ENCODE peak calls at places on chromosomes 16 and 17, in nine cellular contexts. One of them, this sample, is unnamed.

GRCh38 chr16:46996391-46996790 is 22.9 kb upstream of the DNAJA2 start:
- DNase-seq in cardiac septum: no peak
- DNase-seq in MM.1S: no peak
- DNase-seq in stimulated activated CD8-positive, alpha-beta memory T cell treated with anti-CD3 and anti-CD28 coated beads, Interleukin-12 subunit alpha, Interleukin-12 subunit beta, amount 100 ng/mL, for 1 hour: no peak
- DNase-seq in NCI-H2107: no peak
- DNase-seq in RPMI7951: no peak
- DNase-seq in GM23248: no peak
- DNase-seq in RCC 7860: no peak
- DNase-seq in left cardiac atrium: no peak
- DNase-seq in this sample: no peak

GRCh38 chr16:73172621-73173312 is 124.8 kb upstream of the ZFHX3 start:
- DNase-seq in cardiac septum: peak
- DNase-seq in MM.1S: no peak
- DNase-seq in stimulated activated CD8-positive, alpha-beta memory T cell treated with anti-CD3 and anti-CD28 coated beads, Interleukin-12 subunit alpha, Interleukin-12 subunit beta, amount 100 ng/mL, for 1 hour: no peak
- DNase-seq in NCI-H2107: peak
- DNase-seq in RPMI7951: peak
- DNase-seq in GM23248: peak
- DNase-seq in RCC 7860: no peak
- DNase-seq in left cardiac atrium: peak
- DNase-seq in this sample: peak

GRCh38 chr16:82082543-82083244 is 47.6 kb downstream of the HSD17B2 start:
- DNase-seq in cardiac septum: no peak
- DNase-seq in MM.1S: peak
- DNase-seq in stimulated activated CD8-positive, alpha-beta memory T cell treated with anti-CD3 and anti-CD28 coated beads, Interleukin-12 subunit alpha, Interleukin-12 subunit beta, amount 100 ng/mL, for 1 hour: no peak
- DNase-seq in NCI-H2107: no peak
- DNase-seq in RPMI7951: peak
- DNase-seq in GM23248: peak
- DNase-seq in RCC 7860: no peak
- DNase-seq in left cardiac atrium: no peak
- DNase-seq in this sample: peak

GRCh38 chr16:20107086-20107485 is 33.4 kb upstream of the GPR139 start:
- DNase-seq in cardiac septum: no peak
- DNase-seq in MM.1S: no peak
- DNase-seq in stimulated activated CD8-positive, alpha-beta memory T cell treated with anti-CD3 and anti-CD28 coated beads, Interleukin-12 subunit alpha, Interleukin-12 subunit beta, amount 100 ng/mL, for 1 hour: no peak
- DNase-seq in NCI-H2107: no peak
- DNase-seq in RPMI7951: no peak
- DNase-seq in GM23248: no peak
- DNase-seq in RCC 7860: no peak
- DNase-seq in left cardiac atrium: no peak
- DNase-seq in this sample: peak

GRCh38 chr16:77897831-77898540 is 109.6 kb downstream of the VAT1L start:
- DNase-seq in cardiac septum: no peak
- DNase-seq in MM.1S: no peak
- DNase-seq in stimulated activated CD8-positive, alpha-beta memory T cell treated with anti-CD3 and anti-CD28 coated beads, Interleukin-12 subunit alpha, Interleukin-12 subunit beta, amount 100 ng/mL, for 1 hour: no peak
- DNase-seq in NCI-H2107: no peak
- DNase-seq in RPMI7951: peak
- DNase-seq in GM23248: peak
- DNase-seq in RCC 7860: no peak
- DNase-seq in left cardiac atrium: no peak
- DNase-seq in this sample: no peak

GRCh38 chr17:37490022-37490587 is 414 bp downstream of the DUSP14 start:
- DNase-seq in cardiac septum: peak
- DNase-seq in MM.1S: peak
- DNase-seq in stimulated activated CD8-positive, alpha-beta memory T cell treated with anti-CD3 and anti-CD28 coated beads, Interleukin-12 subunit alpha, Interleukin-12 subunit beta, amount 100 ng/mL, for 1 hour: peak
- DNase-seq in NCI-H2107: peak
- DNase-seq in RPMI7951: peak
- DNase-seq in GM23248: peak
- DNase-seq in RCC 7860: peak
- DNase-seq in left cardiac atrium: peak
- DNase-seq in this sample: peak

GRCh38 chr16:3007957-3008748 is 4.6 kb upstream of the CLDN9 start:
- DNase-seq in cardiac septum: no peak
- DNase-seq in MM.1S: no peak
- DNase-seq in stimulated activated CD8-positive, alpha-beta memory T cell treated with anti-CD3 and anti-CD28 coated beads, Interleukin-12 subunit alpha, Interleukin-12 subunit beta, amount 100 ng/mL, for 1 hour: no peak
- DNase-seq in NCI-H2107: no peak
- DNase-seq in RPMI7951: no peak
- DNase-seq in GM23248: no peak
- DNase-seq in RCC 7860: no peak
- DNase-seq in left cardiac atrium: no peak
- DNase-seq in this sample: peak

GRCh38 chr16:80591071-80591935 is 50.5 kb downstream of the DYNLRB2 start:
- DNase-seq in cardiac septum: no peak
- DNase-seq in MM.1S: no peak
- DNase-seq in stimulated activated CD8-positive, alpha-beta memory T cell treated with anti-CD3 and anti-CD28 coated beads, Interleukin-12 subunit alpha, Interleukin-12 subunit beta, amount 100 ng/mL, for 1 hour: no peak
- DNase-seq in NCI-H2107: no peak
- DNase-seq in RPMI7951: no peak
- DNase-seq in GM23248: no peak
- DNase-seq in RCC 7860: no peak
- DNase-seq in left cardiac atrium: no peak
- DNase-seq in this sample: no peak

GRCh38 chr17:4877089-4877488 is 22.2 kb upstream of the C17orf107 start:
- DNase-seq in cardiac septum: no peak
- DNase-seq in MM.1S: no peak
- DNase-seq in stimulated activated CD8-positive, alpha-beta memory T cell treated with anti-CD3 and anti-CD28 coated beads, Interleukin-12 subunit alpha, Interleukin-12 subunit beta, amount 100 ng/mL, for 1 hour: no peak
- DNase-seq in NCI-H2107: no peak
- DNase-seq in RPMI7951: no peak
- DNase-seq in GM23248: no peak
- DNase-seq in RCC 7860: no peak
- DNase-seq in left cardiac atrium: no peak
- DNase-seq in this sample: no peak

GRCh38 chr17:60300949-60301348 is 91.0 kb downstream of the USP32 start:
- DNase-seq in cardiac septum: no peak
- DNase-seq in MM.1S: no peak
- DNase-seq in stimulated activated CD8-positive, alpha-beta memory T cell treated with anti-CD3 and anti-CD28 coated beads, Interleukin-12 subunit alpha, Interleukin-12 subunit beta, amount 100 ng/mL, for 1 hour: no peak
- DNase-seq in NCI-H2107: no peak
- DNase-seq in RPMI7951: no peak
- DNase-seq in GM23248: no peak
- DNase-seq in RCC 7860: no peak
- DNase-seq in left cardiac atrium: no peak
- DNase-seq in this sample: no peak

GRCh38 chr17:1301546-1301945 is 22.1 kb downstream of the TRARG1 start:
- DNase-seq in cardiac septum: no peak
- DNase-seq in MM.1S: no peak
- DNase-seq in stimulated activated CD8-positive, alpha-beta memory T cell treated with anti-CD3 and anti-CD28 coated beads, Interleukin-12 subunit alpha, Interleukin-12 subunit beta, amount 100 ng/mL, for 1 hour: no peak
- DNase-seq in NCI-H2107: no peak
- DNase-seq in RPMI7951: no peak
- DNase-seq in GM23248: no peak
- DNase-seq in RCC 7860: no peak
- DNase-seq in left cardiac atrium: no peak
- DNase-seq in this sample: no peak

GRCh38 chr16:80947708-80948615 is 58.7 kb downstream of the CMC2 start:
- DNase-seq in cardiac septum: no peak
- DNase-seq in MM.1S: no peak
- DNase-seq in stimulated activated CD8-positive, alpha-beta memory T cell treated with anti-CD3 and anti-CD28 coated beads, Interleukin-12 subunit alpha, Interleukin-12 subunit beta, amount 100 ng/mL, for 1 hour: no peak
- DNase-seq in NCI-H2107: no peak
- DNase-seq in RPMI7951: no peak
- DNase-seq in GM23248: no peak
- DNase-seq in RCC 7860: no peak
- DNase-seq in left cardiac atrium: no peak
- DNase-seq in this sample: no peak

GRCh38 chr16:57609541-57610401 is 18.7 kb upstream of the ADGRG1 start:
- DNase-seq in cardiac septum: peak
- DNase-seq in MM.1S: peak
- DNase-seq in stimulated activated CD8-positive, alpha-beta memory T cell treated with anti-CD3 and anti-CD28 coated beads, Interleukin-12 subunit alpha, Interleukin-12 subunit beta, amount 100 ng/mL, for 1 hour: no peak
- DNase-seq in NCI-H2107: no peak
- DNase-seq in RPMI7951: no peak
- DNase-seq in GM23248: no peak
- DNase-seq in RCC 7860: no peak
- DNase-seq in left cardiac atrium: no peak
- DNase-seq in this sample: no peak

GRCh38 chr17:44326867-44327444 is 2.3 kb upstream of the SLC25A39 start:
- DNase-seq in cardiac septum: peak
- DNase-seq in MM.1S: peak
- DNase-seq in stimulated activated CD8-positive, alpha-beta memory T cell treated with anti-CD3 and anti-CD28 coated beads, Interleukin-12 subunit alpha, Interleukin-12 subunit beta, amount 100 ng/mL, for 1 hour: peak
- DNase-seq in NCI-H2107: peak
- DNase-seq in RPMI7951: peak
- DNase-seq in GM23248: peak
- DNase-seq in RCC 7860: peak
- DNase-seq in left cardiac atrium: peak
- DNase-seq in this sample: peak

GRCh38 chr17:52604105-52604504 is 445.6 kb upstream of the CA10 start:
- DNase-seq in cardiac septum: no peak
- DNase-seq in MM.1S: no peak
- DNase-seq in stimulated activated CD8-positive, alpha-beta memory T cell treated with anti-CD3 and anti-CD28 coated beads, Interleukin-12 subunit alpha, Interleukin-12 subunit beta, amount 100 ng/mL, for 1 hour: no peak
- DNase-seq in NCI-H2107: no peak
- DNase-seq in RPMI7951: no peak
- DNase-seq in GM23248: no peak
- DNase-seq in RCC 7860: no peak
- DNase-seq in left cardiac atrium: no peak
- DNase-seq in this sample: no peak

GRCh38 chr16:85418978-85419491 is 194.1 kb upstream of the GSE1 start:
- DNase-seq in cardiac septum: peak
- DNase-seq in MM.1S: no peak
- DNase-seq in stimulated activated CD8-positive, alpha-beta memory T cell treated with anti-CD3 and anti-CD28 coated beads, Interleukin-12 subunit alpha, Interleukin-12 subunit beta, amount 100 ng/mL, for 1 hour: no peak
- DNase-seq in NCI-H2107: no peak
- DNase-seq in RPMI7951: no peak
- DNase-seq in GM23248: no peak
- DNase-seq in RCC 7860: no peak
- DNase-seq in left cardiac atrium: peak
- DNase-seq in this sample: no peak

GRCh38 chr17:48333034-48333491 is 97.0 kb downstream of the SKAP1 start:
- DNase-seq in cardiac septum: no peak
- DNase-seq in MM.1S: peak
- DNase-seq in stimulated activated CD8-positive, alpha-beta memory T cell treated with anti-CD3 and anti-CD28 coated beads, Interleukin-12 subunit alpha, Interleukin-12 subunit beta, amount 100 ng/mL, for 1 hour: no peak
- DNase-seq in NCI-H2107: no peak
- DNase-seq in RPMI7951: no peak
- DNase-seq in GM23248: peak
- DNase-seq in RCC 7860: no peak
- DNase-seq in left cardiac atrium: no peak
- DNase-seq in this sample: no peak